ENCODE peak calls at places on chromosomes 16 and 17, in seven cellular contexts. C, I, X, M, Y, L and V are unnamed samples.

GRCh38 chr16:30997000-30997886 is 12.2 kb downstream of the HSD3B7 start:
- DNase-seq in X (peak), Y (peak), L (peak), C (peak), I (peak), M (no peak), V (peak)

GRCh38 chr17:66543526-66543925 is 241.1 kb downstream of the PRKCA start:
- DNase-seq in C (no peak), X (no peak), M (no peak), Y (no peak), I (no peak), L (no peak), V (peak)

GRCh38 chr17:62627219-62627903 is at the start of gene MRC2:
- DNase-seq in M (peak), C (peak), I (no peak), Y (no peak), X (no peak), L (peak), V (peak)

GRCh38 chr17:10927712-10928111 is 89.8 kb upstream of the PIRT start:
- DNase-seq in Y (no peak), I (no peak), M (no peak), X (no peak), C (no peak), L (no peak), V (no peak)

GRCh38 chr16:23132921-23133532 is 16.2 kb downstream of the USP31 start:
- DNase-seq in M (no peak), L (no peak), Y (no peak), C (no peak), I (no peak), X (no peak), V (peak)

GRCh38 chr17:32103476-32104113 is 38.7 kb upstream of the RHOT1 start:
- DNase-seq in C (no peak), M (no peak), L (no peak), Y (no peak), X (no peak), I (no peak), V (peak)

GRCh38 chr17:69448431-69449102 is 34.1 kb downstream of the MAP2K6 start:
- DNase-seq in L (no peak), C (no peak), Y (no peak), M (no peak), I (no peak), X (no peak), V (no peak)

GRCh38 chr16:21156767-21157467 is 1.6 kb upstream of the LDAF1 start:
- DNase-seq in X (no peak), Y (no peak), C (peak), L (peak), I (no peak), M (peak), V (peak)

GRCh38 chr16:77434365-77435239 is at the start of gene ADAMTS18:
- DNase-seq in L (no peak), M (no peak), X (no peak), I (no peak), Y (no peak), C (no peak), V (no peak)

GRCh38 chr17:75838410-75838809 is 5.8 kb downstream of the UNC13D start:
- DNase-seq in C (no peak), X (no peak), Y (no peak), L (no peak), M (no peak), I (no peak), V (no peak)

GRCh38 chr17:4833941-4834501 is 881 bp downstream of the MINK1 start:
- DNase-seq in I (no peak), Y (no peak), X (no peak), L (peak), C (no peak), M (peak), V (peak)

GRCh38 chr17:58643147-58643546 is 48.7 kb downstream of the TEX14 start:
- DNase-seq in L (peak), Y (no peak), I (no peak), M (no peak), X (no peak), C (no peak), V (peak)

GRCh38 chr16:27237229-27238015 is 31.1 kb downstream of the NSMCE1 start:
- DNase-seq in I (peak), Y (peak), C (no peak), X (peak), L (no peak), M (peak), V (no peak)

GRCh38 chr17:41678907-41679739 is 9.6 kb upstream of the EIF1 start:
- DNase-seq in M (peak), I (peak), X (no peak), L (peak), C (no peak), Y (no peak), V (peak)

GRCh38 chr17:28901866-28902818 is 737 bp downstream of the DHRS13 start:
- DNase-seq in C (no peak), M (peak), I (no peak), Y (peak), X (no peak), L (no peak), V (no peak)

GRCh38 chr16:5323284-5323683 is 225.7 kb upstream of the EEF2KMT start:
- DNase-seq in Y (no peak), M (no peak), C (no peak), X (no peak), I (no peak), L (peak), V (no peak)

GRCh38 chr17:19248923-19249574 is 11.9 kb downstream of the EPN2 start:
- DNase-seq in Y (no peak), C (no peak), I (no peak), M (no peak), L (peak), X (no peak), V (peak)